ENCODE peak calls at places on chromosome 2, in six cellular contexts. One of them, this sample, is unnamed.
A peak's percentile ranks its signal among the peaks of the same experiment; 100 is the strongest.

GRCh38 chr2:236321430-236321829 is 57.2 kb upstream of the ASB18 start:
- DNase-seq in T follicular helper cell: no peak
- DNase-seq in GM13976: no peak
- DNase-seq in fibroblast of lung: no peak
- DNase-seq in AG09319: no peak
- DNase-seq in activated CD8-positive, alpha-beta memory T cell treated with anti-CD3 and anti-CD28 coated beads for 24 hours: no peak
- DNase-seq in this sample: no peak

GRCh38 chr2:31137211-31138036 is 816 bp downstream of the GALNT14 start:
- DNase-seq in activated CD8-positive, alpha-beta memory T cell treated with anti-CD3 and anti-CD28 coated beads for 24 hours: peak; percentile 59
- DNase-seq in fibroblast of lung: no peak
- DNase-seq in T follicular helper cell: no peak
- DNase-seq in GM13976: peak; percentile 48
- DNase-seq in AG09319: peak; percentile 5
- DNase-seq in this sample: no peak

GRCh38 chr2:160207804-160208661 is 8.0 kb upstream of the ITGB6 start:
- DNase-seq in AG09319: peak; percentile 80
- DNase-seq in T follicular helper cell: no peak
- DNase-seq in GM13976: no peak
- DNase-seq in activated CD8-positive, alpha-beta memory T cell treated with anti-CD3 and anti-CD28 coated beads for 24 hours: no peak
- DNase-seq in fibroblast of lung: peak; percentile 86
- DNase-seq in this sample: peak; percentile 57

GRCh38 chr2:222703866-222704265 is 32.4 kb downstream of the MOGAT1 start:
- DNase-seq in GM13976: no peak
- DNase-seq in fibroblast of lung: peak; percentile 80
- DNase-seq in AG09319: no peak
- DNase-seq in activated CD8-positive, alpha-beta memory T cell treated with anti-CD3 and anti-CD28 coated beads for 24 hours: no peak
- DNase-seq in T follicular helper cell: no peak
- DNase-seq in this sample: no peak

GRCh38 chr2:58893645-58894336 is 652.7 kb upstream of the FANCL start:
- DNase-seq in T follicular helper cell: no peak
- DNase-seq in GM13976: no peak
- DNase-seq in activated CD8-positive, alpha-beta memory T cell treated with anti-CD3 and anti-CD28 coated beads for 24 hours: no peak
- DNase-seq in fibroblast of lung: no peak
- DNase-seq in AG09319: no peak
- DNase-seq in this sample: no peak

GRCh38 chr2:229137623-229138022 is 133.5 kb downstream of the PID1 start:
- DNase-seq in activated CD8-positive, alpha-beta memory T cell treated with anti-CD3 and anti-CD28 coated beads for 24 hours: no peak
- DNase-seq in GM13976: no peak
- DNase-seq in AG09319: no peak
- DNase-seq in fibroblast of lung: no peak
- DNase-seq in T follicular helper cell: no peak
- DNase-seq in this sample: no peak

GRCh38 chr2:118012778-118013177 is 1.1 kb downstream of the CCDC93 start:
- DNase-seq in fibroblast of lung: no peak
- DNase-seq in AG09319: no peak
- DNase-seq in T follicular helper cell: no peak
- DNase-seq in GM13976: no peak
- DNase-seq in activated CD8-positive, alpha-beta memory T cell treated with anti-CD3 and anti-CD28 coated beads for 24 hours: no peak
- DNase-seq in this sample: no peak

GRCh38 chr2:195710407-195710806 is 53.4 kb downstream of the SLC39A10 start:
- DNase-seq in AG09319: peak; percentile 67
- DNase-seq in fibroblast of lung: peak; percentile 95
- DNase-seq in GM13976: no peak
- DNase-seq in T follicular helper cell: no peak
- DNase-seq in activated CD8-positive, alpha-beta memory T cell treated with anti-CD3 and anti-CD28 coated beads for 24 hours: no peak
- DNase-seq in this sample: no peak

GRCh38 chr2:134392689-134393476 is 139.0 kb downstream of the MGAT5 start:
- DNase-seq in T follicular helper cell: no peak
- DNase-seq in activated CD8-positive, alpha-beta memory T cell treated with anti-CD3 and anti-CD28 coated beads for 24 hours: no peak
- DNase-seq in fibroblast of lung: no peak
- DNase-seq in GM13976: no peak
- DNase-seq in AG09319: no peak
- DNase-seq in this sample: no peak

GRCh38 chr2:234003972-234004617 is 46.4 kb upstream of the SPP2 start:
- DNase-seq in GM13976: no peak
- DNase-seq in activated CD8-positive, alpha-beta memory T cell treated with anti-CD3 and anti-CD28 coated beads for 24 hours: no peak
- DNase-seq in AG09319: peak; percentile 58
- DNase-seq in T follicular helper cell: no peak
- DNase-seq in fibroblast of lung: peak; percentile 96
- DNase-seq in this sample: no peak

GRCh38 chr2:174024524-174025270 is 59.5 kb upstream of the SP3 start:
- DNase-seq in AG09319: peak; percentile 67
- DNase-seq in activated CD8-positive, alpha-beta memory T cell treated with anti-CD3 and anti-CD28 coated beads for 24 hours: no peak
- DNase-seq in T follicular helper cell: no peak
- DNase-seq in fibroblast of lung: peak; percentile 93
- DNase-seq in GM13976: no peak
- DNase-seq in this sample: no peak

GRCh38 chr2:235135195-235135965 is 183.6 kb downstream of the SH3BP4 start:
- DNase-seq in T follicular helper cell: no peak
- DNase-seq in activated CD8-positive, alpha-beta memory T cell treated with anti-CD3 and anti-CD28 coated beads for 24 hours: no peak
- DNase-seq in fibroblast of lung: peak; percentile 6
- DNase-seq in AG09319: no peak
- DNase-seq in GM13976: no peak
- DNase-seq in this sample: no peak

GRCh38 chr2:25844089-25844488 is 34.2 kb downstream of the ASXL2 start:
- DNase-seq in T follicular helper cell: no peak
- DNase-seq in activated CD8-positive, alpha-beta memory T cell treated with anti-CD3 and anti-CD28 coated beads for 24 hours: no peak
- DNase-seq in AG09319: peak; percentile 19
- DNase-seq in fibroblast of lung: peak; percentile 72
- DNase-seq in GM13976: no peak
- DNase-seq in this sample: no peak

GRCh38 chr2:27953077-27953476 is 62.5 kb downstream of the BABAM2 start:
- DNase-seq in activated CD8-positive, alpha-beta memory T cell treated with anti-CD3 and anti-CD28 coated beads for 24 hours: no peak
- DNase-seq in fibroblast of lung: no peak
- DNase-seq in GM13976: no peak
- DNase-seq in T follicular helper cell: no peak
- DNase-seq in AG09319: no peak
- DNase-seq in this sample: no peak

GRCh38 chr2:24313744-24314632 is 46.3 kb downstream of the ITSN2 start:
- DNase-seq in GM13976: no peak
- DNase-seq in fibroblast of lung: no peak
- DNase-seq in activated CD8-positive, alpha-beta memory T cell treated with anti-CD3 and anti-CD28 coated beads for 24 hours: no peak
- DNase-seq in AG09319: no peak
- DNase-seq in T follicular helper cell: no peak
- DNase-seq in this sample: no peak

GRCh38 chr2:195686564-195686963 is 29.5 kb downstream of the SLC39A10 start:
- DNase-seq in fibroblast of lung: no peak
- DNase-seq in activated CD8-positive, alpha-beta memory T cell treated with anti-CD3 and anti-CD28 coated beads for 24 hours: no peak
- DNase-seq in GM13976: no peak
- DNase-seq in AG09319: no peak
- DNase-seq in T follicular helper cell: no peak
- DNase-seq in this sample: no peak

GRCh38 chr2:71801969-71802368 is 345.7 kb downstream of the CYP26B1 start:
- DNase-seq in AG09319: no peak
- DNase-seq in GM13976: no peak
- DNase-seq in activated CD8-positive, alpha-beta memory T cell treated with anti-CD3 and anti-CD28 coated beads for 24 hours: peak; percentile 41
- DNase-seq in T follicular helper cell: no peak
- DNase-seq in fibroblast of lung: peak; percentile 50
- DNase-seq in this sample: peak; percentile 59

GRCh38 chr2:223737207-223737606 is 100.2 kb downstream of the AP1S3 start:
- DNase-seq in AG09319: no peak
- DNase-seq in T follicular helper cell: no peak
- DNase-seq in fibroblast of lung: no peak
- DNase-seq in GM13976: no peak
- DNase-seq in activated CD8-positive, alpha-beta memory T cell treated with anti-CD3 and anti-CD28 coated beads for 24 hours: no peak
- DNase-seq in this sample: no peak

GRCh38 chr2:119240311-119241204 is 16.9 kb downstream of the STEAP3 start:
- DNase-seq in fibroblast of lung: peak; percentile 80
- DNase-seq in AG09319: peak; percentile 32
- DNase-seq in activated CD8-positive, alpha-beta memory T cell treated with anti-CD3 and anti-CD28 coated beads for 24 hours: no peak
- DNase-seq in GM13976: no peak
- DNase-seq in T follicular helper cell: no peak
- DNase-seq in this sample: peak; percentile 85

GRCh38 chr2:43224571-43225092 is 1.8 kb downstream of the ZFP36L2 start:
- DNase-seq in GM13976: no peak
- DNase-seq in fibroblast of lung: peak; percentile 49
- DNase-seq in T follicular helper cell: peak; percentile 35
- DNase-seq in activated CD8-positive, alpha-beta memory T cell treated with anti-CD3 and anti-CD28 coated beads for 24 hours: no peak
- DNase-seq in AG09319: no peak
- DNase-seq in this sample: no peak

GRCh38 chr2:95208101-95208500 is 780 bp downstream of the ZNF892 start:
- DNase-seq in AG09319: no peak
- DNase-seq in GM13976: no peak
- DNase-seq in fibroblast of lung: peak; percentile 6
- DNase-seq in T follicular helper cell: no peak
- DNase-seq in activated CD8-positive, alpha-beta memory T cell treated with anti-CD3 and anti-CD28 coated beads for 24 hours: no peak
- DNase-seq in this sample: no peak

GRCh38 chr2:195451160-195451559 is 205.9 kb upstream of the SLC39A10 start:
- DNase-seq in AG09319: no peak
- DNase-seq in T follicular helper cell: no peak
- DNase-seq in GM13976: no peak
- DNase-seq in activated CD8-positive, alpha-beta memory T cell treated with anti-CD3 and anti-CD28 coated beads for 24 hours: no peak
- DNase-seq in fibroblast of lung: peak; percentile 28
- DNase-seq in this sample: no peak

GRCh38 chr2:191870744-191871143 is 23.9 kb upstream of the CAVIN2 start:
- DNase-seq in fibroblast of lung: no peak
- DNase-seq in activated CD8-positive, alpha-beta memory T cell treated with anti-CD3 and anti-CD28 coated beads for 24 hours: no peak
- DNase-seq in GM13976: no peak
- DNase-seq in AG09319: no peak
- DNase-seq in T follicular helper cell: no peak
- DNase-seq in this sample: no peak

GRCh38 chr2:146415291-146415690 is 1429.5 kb upstream of the ACVR2A start:
- DNase-seq in T follicular helper cell: no peak
- DNase-seq in activated CD8-positive, alpha-beta memory T cell treated with anti-CD3 and anti-CD28 coated beads for 24 hours: no peak
- DNase-seq in fibroblast of lung: no peak
- DNase-seq in GM13976: no peak
- DNase-seq in AG09319: no peak
- DNase-seq in this sample: no peak